ENCODE peak calls at places on chromosome 2, in seven cellular contexts. One of them, this sample, is unnamed.

GRCh38 chr2:169839954-169840746 is 12.9 kb downstream of the UBR3 start:
- DNase-seq in MM.1S: no peak
- DNase-seq in K562: peak
- DNase-seq in HepG2: no peak
- DNase-seq in endothelial cell of umbilical vein: peak
- DNase-seq in fibroblast of lung: no peak
- DNase-seq in neural progenitor cell: no peak
- DNase-seq in this sample: no peak

GRCh38 chr2:145644820-145645302 is 1124.9 kb upstream of the ZEB2 start:
- DNase-seq in fibroblast of lung: no peak
- DNase-seq in HepG2: no peak
- DNase-seq in neural progenitor cell: peak
- DNase-seq in endothelial cell of umbilical vein: no peak
- DNase-seq in MM.1S: peak
- DNase-seq in K562: no peak
- DNase-seq in this sample: peak

GRCh38 chr2:51695531-51695930 is 663.6 kb upstream of the NRXN1 start:
- DNase-seq in endothelial cell of umbilical vein: no peak
- DNase-seq in fibroblast of lung: peak
- DNase-seq in HepG2: no peak
- DNase-seq in neural progenitor cell: no peak
- DNase-seq in MM.1S: no peak
- DNase-seq in K562: no peak
- DNase-seq in this sample: no peak

GRCh38 chr2:72630767-72631166 is 195.1 kb downstream of the EXOC6B start:
- DNase-seq in endothelial cell of umbilical vein: peak
- DNase-seq in K562: no peak
- DNase-seq in HepG2: no peak
- DNase-seq in fibroblast of lung: peak
- DNase-seq in MM.1S: no peak
- DNase-seq in neural progenitor cell: no peak
- DNase-seq in this sample: peak

GRCh38 chr2:210756821-210757220 is 200.4 kb downstream of the CPS1 start:
- DNase-seq in HepG2: no peak
- DNase-seq in K562: no peak
- DNase-seq in fibroblast of lung: no peak
- DNase-seq in MM.1S: no peak
- DNase-seq in endothelial cell of umbilical vein: no peak
- DNase-seq in neural progenitor cell: no peak
- DNase-seq in this sample: peak

GRCh38 chr2:100545197-100545596 is 17.6 kb upstream of the PDCL3 start:
- DNase-seq in endothelial cell of umbilical vein: no peak
- DNase-seq in neural progenitor cell: no peak
- DNase-seq in K562: no peak
- DNase-seq in fibroblast of lung: no peak
- DNase-seq in MM.1S: no peak
- DNase-seq in HepG2: no peak
- DNase-seq in this sample: no peak

GRCh38 chr2:163768881-163769681 is 33.3 kb upstream of the FIGN start:
- DNase-seq in neural progenitor cell: no peak
- DNase-seq in MM.1S: no peak
- DNase-seq in K562: no peak
- DNase-seq in HepG2: no peak
- DNase-seq in fibroblast of lung: no peak
- DNase-seq in endothelial cell of umbilical vein: no peak
- DNase-seq in this sample: no peak

GRCh38 chr2:190159453-190159852 is 96.9 kb upstream of the MSTN start:
- DNase-seq in MM.1S: no peak
- DNase-seq in neural progenitor cell: no peak
- DNase-seq in K562: no peak
- DNase-seq in HepG2: no peak
- DNase-seq in fibroblast of lung: peak
- DNase-seq in endothelial cell of umbilical vein: no peak
- DNase-seq in this sample: no peak

GRCh38 chr2:118056165-118056534 is 32.1 kb upstream of the INSIG2 start:
- DNase-seq in endothelial cell of umbilical vein: no peak
- DNase-seq in HepG2: no peak
- DNase-seq in fibroblast of lung: no peak
- DNase-seq in MM.1S: peak
- DNase-seq in neural progenitor cell: no peak
- DNase-seq in K562: no peak
- DNase-seq in this sample: no peak

GRCh38 chr2:27959496-27959895 is 69.0 kb downstream of the BABAM2 start:
- DNase-seq in fibroblast of lung: peak
- DNase-seq in endothelial cell of umbilical vein: peak
- DNase-seq in HepG2: peak
- DNase-seq in MM.1S: no peak
- DNase-seq in K562: no peak
- DNase-seq in neural progenitor cell: no peak
- DNase-seq in this sample: peak

GRCh38 chr2:19373352-19373751 is 14.9 kb upstream of the OSR1 start:
- DNase-seq in HepG2: no peak
- DNase-seq in fibroblast of lung: no peak
- DNase-seq in MM.1S: no peak
- DNase-seq in endothelial cell of umbilical vein: no peak
- DNase-seq in K562: no peak
- DNase-seq in neural progenitor cell: no peak
- DNase-seq in this sample: no peak

GRCh38 chr2:48200591-48201293 is 294.4 kb upstream of the FBXO11 start:
- DNase-seq in MM.1S: no peak
- DNase-seq in fibroblast of lung: no peak
- DNase-seq in neural progenitor cell: no peak
- DNase-seq in endothelial cell of umbilical vein: no peak
- DNase-seq in HepG2: no peak
- DNase-seq in K562: peak
- DNase-seq in this sample: no peak

GRCh38 chr2:45345331-45346305 is 265.4 kb downstream of the SRBD1 start:
- DNase-seq in K562: no peak
- DNase-seq in neural progenitor cell: no peak
- DNase-seq in endothelial cell of umbilical vein: no peak
- DNase-seq in HepG2: no peak
- DNase-seq in fibroblast of lung: no peak
- DNase-seq in MM.1S: no peak
- DNase-seq in this sample: no peak

GRCh38 chr2:218819103-218819502 is 12.5 kb downstream of the PRKAG3 start:
- DNase-seq in neural progenitor cell: no peak
- DNase-seq in K562: no peak
- DNase-seq in endothelial cell of umbilical vein: no peak
- DNase-seq in MM.1S: no peak
- DNase-seq in fibroblast of lung: no peak
- DNase-seq in HepG2: no peak
- DNase-seq in this sample: no peak

GRCh38 chr2:27828305-27828704 is 56.8 kb downstream of the MRPL33 start:
- DNase-seq in neural progenitor cell: no peak
- DNase-seq in HepG2: no peak
- DNase-seq in endothelial cell of umbilical vein: no peak
- DNase-seq in fibroblast of lung: no peak
- DNase-seq in K562: no peak
- DNase-seq in MM.1S: no peak
- DNase-seq in this sample: no peak

GRCh38 chr2:120613742-120614481 is 121.8 kb upstream of the GLI2 start:
- DNase-seq in MM.1S: no peak
- DNase-seq in neural progenitor cell: no peak
- DNase-seq in K562: no peak
- DNase-seq in HepG2: no peak
- DNase-seq in endothelial cell of umbilical vein: no peak
- DNase-seq in fibroblast of lung: peak
- DNase-seq in this sample: no peak

GRCh38 chr2:142140434-142140845 is 9.6 kb upstream of the LRP1B start:
- DNase-seq in K562: no peak
- DNase-seq in fibroblast of lung: peak
- DNase-seq in endothelial cell of umbilical vein: peak
- DNase-seq in HepG2: peak
- DNase-seq in MM.1S: peak
- DNase-seq in neural progenitor cell: peak
- DNase-seq in this sample: peak

GRCh38 chr2:20596193-20596972 is 54.5 kb downstream of the HS1BP3 start:
- DNase-seq in K562: no peak
- DNase-seq in MM.1S: no peak
- DNase-seq in HepG2: no peak
- DNase-seq in fibroblast of lung: no peak
- DNase-seq in neural progenitor cell: peak
- DNase-seq in endothelial cell of umbilical vein: no peak
- DNase-seq in this sample: no peak

GRCh38 chr2:2916621-2917020 is 461.0 kb downstream of the EIPR1 start:
- DNase-seq in endothelial cell of umbilical vein: no peak
- DNase-seq in HepG2: no peak
- DNase-seq in fibroblast of lung: no peak
- DNase-seq in K562: no peak
- DNase-seq in MM.1S: no peak
- DNase-seq in neural progenitor cell: no peak
- DNase-seq in this sample: no peak

GRCh38 chr2:152647417-152648010 is 69.7 kb downstream of the PRPF40A start:
- DNase-seq in neural progenitor cell: peak
- DNase-seq in MM.1S: no peak
- DNase-seq in endothelial cell of umbilical vein: peak
- DNase-seq in fibroblast of lung: peak
- DNase-seq in HepG2: no peak
- DNase-seq in K562: no peak
- DNase-seq in this sample: no peak

GRCh38 chr2:152120430-152120829 is 21.6 kb upstream of the CACNB4 start:
- DNase-seq in neural progenitor cell: no peak
- DNase-seq in MM.1S: no peak
- DNase-seq in HepG2: no peak
- DNase-seq in endothelial cell of umbilical vein: no peak
- DNase-seq in K562: no peak
- DNase-seq in fibroblast of lung: no peak
- DNase-seq in this sample: no peak

GRCh38 chr2:36482576-36483214 is 115.3 kb downstream of the FEZ2 start:
- DNase-seq in fibroblast of lung: peak
- DNase-seq in MM.1S: no peak
- DNase-seq in neural progenitor cell: no peak
- DNase-seq in K562: no peak
- DNase-seq in HepG2: peak
- DNase-seq in endothelial cell of umbilical vein: no peak
- DNase-seq in this sample: peak

GRCh38 chr2:181790716-181791649 is 100.5 kb upstream of the ITPRID2 start:
- DNase-seq in MM.1S: no peak
- DNase-seq in endothelial cell of umbilical vein: peak
- DNase-seq in fibroblast of lung: peak
- DNase-seq in neural progenitor cell: no peak
- DNase-seq in K562: peak
- DNase-seq in HepG2: peak
- DNase-seq in this sample: peak

GRCh38 chr2:30366199-30366691 is 80.8 kb upstream of the LCLAT1 start:
- DNase-seq in neural progenitor cell: no peak
- DNase-seq in K562: no peak
- DNase-seq in fibroblast of lung: peak
- DNase-seq in HepG2: no peak
- DNase-seq in endothelial cell of umbilical vein: no peak
- DNase-seq in MM.1S: no peak
- DNase-seq in this sample: no peak

GRCh38 chr2:23549051-23549450 is 164.1 kb downstream of the KLHL29 start:
- DNase-seq in endothelial cell of umbilical vein: no peak
- DNase-seq in MM.1S: no peak
- DNase-seq in fibroblast of lung: no peak
- DNase-seq in HepG2: no peak
- DNase-seq in neural progenitor cell: no peak
- DNase-seq in K562: no peak
- DNase-seq in this sample: no peak

GRCh38 chr2:165057931-165058330 is 102.6 kb upstream of the SLC38A11 start:
- DNase-seq in fibroblast of lung: no peak
- DNase-seq in endothelial cell of umbilical vein: no peak
- DNase-seq in MM.1S: no peak
- DNase-seq in neural progenitor cell: no peak
- DNase-seq in HepG2: no peak
- DNase-seq in K562: no peak
- DNase-seq in this sample: no peak

GRCh38 chr2:74146929-74147728 is 583 bp downstream of the BOLA3 start:
- DNase-seq in neural progenitor cell: no peak
- DNase-seq in fibroblast of lung: peak
- DNase-seq in MM.1S: peak
- DNase-seq in K562: peak
- DNase-seq in endothelial cell of umbilical vein: peak
- DNase-seq in HepG2: peak
- DNase-seq in this sample: peak

GRCh38 chr2:12726271-12726670 is 9.5 kb downstream of the TRIB2 start:
- DNase-seq in neural progenitor cell: no peak
- DNase-seq in MM.1S: no peak
- DNase-seq in HepG2: no peak
- DNase-seq in K562: no peak
- DNase-seq in fibroblast of lung: no peak
- DNase-seq in endothelial cell of umbilical vein: no peak
- DNase-seq in this sample: no peak

GRCh38 chr2:114661926-114662670 is 219.7 kb downstream of the DPP10 start:
- DNase-seq in MM.1S: no peak
- DNase-seq in neural progenitor cell: peak
- DNase-seq in HepG2: no peak
- DNase-seq in fibroblast of lung: no peak
- DNase-seq in K562: no peak
- DNase-seq in endothelial cell of umbilical vein: no peak
- DNase-seq in this sample: no peak

GRCh38 chr2:42046819-42047487 is 868 bp upstream of the PKDCC start:
- DNase-seq in fibroblast of lung: peak
- DNase-seq in MM.1S: no peak
- DNase-seq in HepG2: peak
- DNase-seq in neural progenitor cell: peak
- DNase-seq in K562: no peak
- DNase-seq in endothelial cell of umbilical vein: peak
- DNase-seq in this sample: no peak

GRCh38 chr2:178865537-178865936 is 58.3 kb upstream of the TTN start:
- DNase-seq in K562: peak
- DNase-seq in fibroblast of lung: peak
- DNase-seq in HepG2: no peak
- DNase-seq in endothelial cell of umbilical vein: no peak
- DNase-seq in neural progenitor cell: no peak
- DNase-seq in MM.1S: no peak
- DNase-seq in this sample: no peak
- H3K4me3 ChIP-seq in K562: no peak
- H3K4me3 ChIP-seq in fibroblast of lung: no peak
- H3K4me3 ChIP-seq in HepG2: no peak
- H3K4me3 ChIP-seq in endothelial cell of umbilical vein: no peak
- H3K4me3 ChIP-seq in neural progenitor cell: no peak
- H3K4me3 ChIP-seq in MM.1S: no peak
- H3K4me3 ChIP-seq in this sample: no peak

GRCh38 chr2:17979707-17980106 is 101.2 kb downstream of the KCNS3 start:
- DNase-seq in neural progenitor cell: no peak
- DNase-seq in endothelial cell of umbilical vein: no peak
- DNase-seq in K562: no peak
- DNase-seq in fibroblast of lung: no peak
- DNase-seq in MM.1S: no peak
- DNase-seq in HepG2: no peak
- DNase-seq in this sample: no peak
- H2AFZ ChIP-seq in neural progenitor cell: no peak
- H2AFZ ChIP-seq in endothelial cell of umbilical vein: no peak
- H2AFZ ChIP-seq in K562: no peak
- H2AFZ ChIP-seq in fibroblast of lung: no peak
- H2AFZ ChIP-seq in MM.1S: no peak
- H2AFZ ChIP-seq in HepG2: no peak
- H2AFZ ChIP-seq in this sample: no peak

GRCh38 chr2:102141011-102141914 is 1.3 kb upstream of the IL1R1 start:
- DNase-seq in MM.1S: no peak
- DNase-seq in K562: no peak
- DNase-seq in neural progenitor cell: no peak
- DNase-seq in fibroblast of lung: peak
- DNase-seq in HepG2: no peak
- DNase-seq in endothelial cell of umbilical vein: peak
- DNase-seq in this sample: no peak
- H3K4me3 ChIP-seq in MM.1S: no peak
- H3K4me3 ChIP-seq in K562: no peak
- H3K4me3 ChIP-seq in neural progenitor cell: no peak
- H3K4me3 ChIP-seq in fibroblast of lung: no peak
- H3K4me3 ChIP-seq in HepG2: no peak
- H3K4me3 ChIP-seq in endothelial cell of umbilical vein: no peak
- H3K4me3 ChIP-seq in this sample: no peak

GRCh38 chr2:38174131-38174530 is 98.2 kb upstream of the CYP1B1 start:
- DNase-seq in HepG2: no peak
- DNase-seq in endothelial cell of umbilical vein: no peak
- DNase-seq in fibroblast of lung: no peak
- DNase-seq in MM.1S: no peak
- DNase-seq in K562: no peak
- DNase-seq in neural progenitor cell: no peak
- DNase-seq in this sample: no peak
- H2AFZ ChIP-seq in HepG2: no peak
- H2AFZ ChIP-seq in endothelial cell of umbilical vein: no peak
- H2AFZ ChIP-seq in fibroblast of lung: no peak
- H2AFZ ChIP-seq in MM.1S: no peak
- H2AFZ ChIP-seq in K562: no peak
- H2AFZ ChIP-seq in neural progenitor cell: no peak
- H2AFZ ChIP-seq in this sample: no peak

This sample was measured in PC-3.